ENCODE peak calls at places on chromosome 9, in nine cellular contexts. One of them, this sample, is unnamed.

GRCh38 chr9:131886839-131887238 is 147.0 kb upstream of the RAPGEF1 start:
- DNase-seq in PC-3: no peak
- DNase-seq in heart right ventricle: no peak
- DNase-seq in CD8-positive, alpha-beta memory T cell: no peak
- DNase-seq in CD4-positive, alpha-beta memory T cell: no peak
- DNase-seq in heart left ventricle: no peak
- DNase-seq in lower lobe of right lung: no peak
- DNase-seq in left ventricle myocardium inferior: no peak
- DNase-seq in cardiac muscle cell: no peak
- DNase-seq in this sample: no peak

GRCh38 chr9:116482740-116483139 is 204.4 kb upstream of the TRIM32 start:
- DNase-seq in PC-3: no peak
- DNase-seq in heart right ventricle: peak; percentile 29
- DNase-seq in lower lobe of right lung: no peak
- DNase-seq in CD4-positive, alpha-beta memory T cell: no peak
- DNase-seq in left ventricle myocardium inferior: no peak
- DNase-seq in heart left ventricle: no peak
- DNase-seq in CD8-positive, alpha-beta memory T cell: no peak
- DNase-seq in cardiac muscle cell: no peak
- DNase-seq in this sample: no peak

GRCh38 chr9:120383999-120384924 is 195.7 kb downstream of the CDK5RAP2 start:
- DNase-seq in PC-3: no peak
- DNase-seq in heart left ventricle: no peak
- DNase-seq in lower lobe of right lung: no peak
- DNase-seq in left ventricle myocardium inferior: no peak
- DNase-seq in CD4-positive, alpha-beta memory T cell: no peak
- DNase-seq in cardiac muscle cell: peak; percentile 69
- DNase-seq in CD8-positive, alpha-beta memory T cell: no peak
- DNase-seq in heart right ventricle: no peak
- DNase-seq in this sample: no peak

GRCh38 chr9:84703793-84704192 is 34.3 kb downstream of the NTRK2 start:
- DNase-seq in left ventricle myocardium inferior: no peak
- DNase-seq in heart right ventricle: no peak
- DNase-seq in cardiac muscle cell: no peak
- DNase-seq in CD4-positive, alpha-beta memory T cell: no peak
- DNase-seq in PC-3: no peak
- DNase-seq in lower lobe of right lung: no peak
- DNase-seq in CD8-positive, alpha-beta memory T cell: no peak
- DNase-seq in heart left ventricle: no peak
- DNase-seq in this sample: no peak

GRCh38 chr9:101912698-101913097 is 174.3 kb upstream of the GRIN3A start:
- DNase-seq in lower lobe of right lung: no peak
- DNase-seq in heart right ventricle: no peak
- DNase-seq in CD8-positive, alpha-beta memory T cell: no peak
- DNase-seq in left ventricle myocardium inferior: no peak
- DNase-seq in cardiac muscle cell: no peak
- DNase-seq in CD4-positive, alpha-beta memory T cell: no peak
- DNase-seq in heart left ventricle: no peak
- DNase-seq in PC-3: no peak
- DNase-seq in this sample: no peak

GRCh38 chr9:78054180-78054579 is 22.6 kb upstream of the GNAQ start:
- DNase-seq in heart right ventricle: no peak
- DNase-seq in heart left ventricle: no peak
- DNase-seq in left ventricle myocardium inferior: no peak
- DNase-seq in PC-3: no peak
- DNase-seq in CD4-positive, alpha-beta memory T cell: peak; percentile 49
- DNase-seq in cardiac muscle cell: no peak
- DNase-seq in lower lobe of right lung: no peak
- DNase-seq in CD8-positive, alpha-beta memory T cell: peak; percentile 28
- DNase-seq in this sample: no peak

GRCh38 chr9:134895849-134896833 is 15.5 kb downstream of the FCN2 start:
- DNase-seq in left ventricle myocardium inferior: peak; percentile 59
- DNase-seq in CD4-positive, alpha-beta memory T cell: no peak
- DNase-seq in cardiac muscle cell: peak; percentile 84
- DNase-seq in CD8-positive, alpha-beta memory T cell: no peak
- DNase-seq in PC-3: peak; percentile 61
- DNase-seq in heart right ventricle: peak; percentile 76
- DNase-seq in heart left ventricle: peak; percentile 82
- DNase-seq in lower lobe of right lung: peak; percentile 18
- DNase-seq in this sample: no peak

GRCh38 chr9:125549465-125550215 is 157.4 kb downstream of the MAPKAP1 start:
- DNase-seq in CD8-positive, alpha-beta memory T cell: no peak
- DNase-seq in PC-3: no peak
- DNase-seq in left ventricle myocardium inferior: no peak
- DNase-seq in CD4-positive, alpha-beta memory T cell: no peak
- DNase-seq in cardiac muscle cell: peak; percentile 30
- DNase-seq in lower lobe of right lung: no peak
- DNase-seq in heart right ventricle: peak; percentile 35
- DNase-seq in heart left ventricle: peak; percentile 57
- DNase-seq in this sample: no peak

GRCh38 chr9:78986446-78986845 is 585.3 kb upstream of the TLE4 start:
- DNase-seq in heart right ventricle: no peak
- DNase-seq in PC-3: peak; percentile 60
- DNase-seq in lower lobe of right lung: no peak
- DNase-seq in CD4-positive, alpha-beta memory T cell: no peak
- DNase-seq in left ventricle myocardium inferior: no peak
- DNase-seq in CD8-positive, alpha-beta memory T cell: no peak
- DNase-seq in cardiac muscle cell: no peak
- DNase-seq in heart left ventricle: no peak
- DNase-seq in this sample: no peak

GRCh38 chr9:117487555-117488175 is 72.8 kb upstream of the ASTN2 start:
- DNase-seq in CD4-positive, alpha-beta memory T cell: no peak
- DNase-seq in lower lobe of right lung: peak; percentile 73
- DNase-seq in heart left ventricle: peak; percentile 49
- DNase-seq in cardiac muscle cell: peak; percentile 70
- DNase-seq in PC-3: peak; percentile 40
- DNase-seq in CD8-positive, alpha-beta memory T cell: peak; percentile 8
- DNase-seq in left ventricle myocardium inferior: peak; percentile 43
- DNase-seq in heart right ventricle: peak; percentile 28
- DNase-seq in this sample: peak; percentile 80

GRCh38 chr9:80501635-80502034 is 929.9 kb downstream of the TLE4 start:
- DNase-seq in left ventricle myocardium inferior: no peak
- DNase-seq in CD4-positive, alpha-beta memory T cell: no peak
- DNase-seq in heart left ventricle: no peak
- DNase-seq in heart right ventricle: no peak
- DNase-seq in CD8-positive, alpha-beta memory T cell: no peak
- DNase-seq in lower lobe of right lung: no peak
- DNase-seq in cardiac muscle cell: peak; percentile 27
- DNase-seq in PC-3: no peak
- DNase-seq in this sample: no peak

GRCh38 chr9:75775966-75776691 is 114.3 kb upstream of the PCSK5 start:
- DNase-seq in heart right ventricle: no peak
- DNase-seq in CD8-positive, alpha-beta memory T cell: no peak
- DNase-seq in CD4-positive, alpha-beta memory T cell: no peak
- DNase-seq in cardiac muscle cell: no peak
- DNase-seq in PC-3: no peak
- DNase-seq in lower lobe of right lung: no peak
- DNase-seq in left ventricle myocardium inferior: no peak
- DNase-seq in heart left ventricle: no peak
- DNase-seq in this sample: no peak

GRCh38 chr9:97046228-97046627 is 7.3 kb upstream of the CTSV start:
- DNase-seq in heart left ventricle: no peak
- DNase-seq in PC-3: peak; percentile 97
- DNase-seq in cardiac muscle cell: peak; percentile 7
- DNase-seq in heart right ventricle: no peak
- DNase-seq in lower lobe of right lung: peak; percentile 73
- DNase-seq in left ventricle myocardium inferior: no peak
- DNase-seq in CD4-positive, alpha-beta memory T cell: no peak
- DNase-seq in CD8-positive, alpha-beta memory T cell: no peak
- DNase-seq in this sample: peak; percentile 89

DNA sequence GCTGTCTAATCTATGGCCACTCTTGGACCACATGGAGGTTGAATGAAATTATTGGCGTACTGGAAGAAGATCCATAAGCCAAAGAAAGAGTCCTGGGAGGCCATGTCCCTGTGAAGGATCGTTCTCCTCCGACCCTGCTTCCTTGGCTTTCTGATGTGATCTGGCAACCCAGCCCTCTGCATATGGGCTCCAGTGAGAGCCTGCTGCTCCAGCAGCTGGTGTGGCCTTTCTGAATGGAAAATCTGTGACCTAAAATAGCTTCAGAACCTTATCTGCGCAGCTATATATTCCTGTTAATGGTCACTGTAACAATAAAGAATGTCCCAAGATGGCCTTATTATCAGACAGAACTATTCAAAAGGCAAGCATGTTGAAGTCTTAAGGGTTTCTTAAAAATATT is 40.2 kb upstream of the PHF2 start:
- DNase-seq in cardiac muscle cell: no peak
- DNase-seq in lower lobe of right lung: no peak
- DNase-seq in CD8-positive, alpha-beta memory T cell: no peak
- DNase-seq in left ventricle myocardium inferior: no peak
- DNase-seq in heart right ventricle: no peak
- DNase-seq in heart left ventricle: no peak
- DNase-seq in PC-3: no peak
- DNase-seq in CD4-positive, alpha-beta memory T cell: no peak
- DNase-seq in this sample: no peak
- H3K36me3 ChIP-seq in cardiac muscle cell: peaks cover 20% of the 10 kb centered on the region
- H3K36me3 ChIP-seq in lower lobe of right lung: peaks cover 77% of the 10 kb centered on the region
- H3K36me3 ChIP-seq in CD8-positive, alpha-beta memory T cell: peaks cover 33% of the 10 kb centered on the region
- H3K36me3 ChIP-seq in left ventricle myocardium inferior: peaks cover 49% of the 10 kb centered on the region
- H3K36me3 ChIP-seq in heart right ventricle: no peaks in the 10 kb centered on the region
- H3K36me3 ChIP-seq in heart left ventricle: peaks cover 56% of the 10 kb centered on the region
- H3K36me3 ChIP-seq in PC-3: peaks cover 26% of the 10 kb centered on the region
- H3K36me3 ChIP-seq in CD4-positive, alpha-beta memory T cell: peaks cover 34% of the 10 kb centered on the region
- H3K36me3 ChIP-seq in this sample: no peaks in the 10 kb centered on the region

GRCh38 chr9:127724012-127724411 is 8.1 kb downstream of the TTC16 start:
- DNase-seq in heart left ventricle: no peak
- DNase-seq in cardiac muscle cell: no peak
- DNase-seq in lower lobe of right lung: no peak
- DNase-seq in CD8-positive, alpha-beta memory T cell: no peak
- DNase-seq in heart right ventricle: no peak
- DNase-seq in CD4-positive, alpha-beta memory T cell: no peak
- DNase-seq in PC-3: no peak
- DNase-seq in left ventricle myocardium inferior: no peak
- DNase-seq in this sample: no peak

GRCh38 chr9:127721391-127721821 is 5.5 kb downstream of the TTC16 start:
- DNase-seq in heart left ventricle: no peak
- DNase-seq in left ventricle myocardium inferior: no peak
- DNase-seq in heart right ventricle: no peak
- DNase-seq in CD4-positive, alpha-beta memory T cell: no peak
- DNase-seq in PC-3: peak; percentile 86
- DNase-seq in lower lobe of right lung: no peak
- DNase-seq in CD8-positive, alpha-beta memory T cell: no peak
- DNase-seq in cardiac muscle cell: no peak
- DNase-seq in this sample: no peak

GRCh38 chr9:127722055-127722454 is 6.2 kb downstream of the TTC16 start:
- DNase-seq in CD8-positive, alpha-beta memory T cell: no peak
- DNase-seq in left ventricle myocardium inferior: no peak
- DNase-seq in heart left ventricle: no peak
- DNase-seq in cardiac muscle cell: no peak
- DNase-seq in lower lobe of right lung: no peak
- DNase-seq in CD4-positive, alpha-beta memory T cell: no peak
- DNase-seq in PC-3: no peak
- DNase-seq in heart right ventricle: no peak
- DNase-seq in this sample: no peak

GRCh38 chr9:127723450-127723849 is 7.6 kb downstream of the TTC16 start:
- DNase-seq in cardiac muscle cell: peak; percentile 74
- DNase-seq in lower lobe of right lung: no peak
- DNase-seq in PC-3: peak; percentile 74
- DNase-seq in CD4-positive, alpha-beta memory T cell: no peak
- DNase-seq in heart left ventricle: no peak
- DNase-seq in left ventricle myocardium inferior: no peak
- DNase-seq in heart right ventricle: no peak
- DNase-seq in CD8-positive, alpha-beta memory T cell: no peak
- DNase-seq in this sample: no peak

GRCh38 chr9:127723013-127723412 is 7.1 kb downstream of the TTC16 start:
- DNase-seq in heart right ventricle: no peak
- DNase-seq in cardiac muscle cell: no peak
- DNase-seq in heart left ventricle: no peak
- DNase-seq in PC-3: no peak
- DNase-seq in CD4-positive, alpha-beta memory T cell: no peak
- DNase-seq in CD8-positive, alpha-beta memory T cell: no peak
- DNase-seq in lower lobe of right lung: no peak
- DNase-seq in left ventricle myocardium inferior: no peak
- DNase-seq in this sample: no peak
- H3K4me1 ChIP-seq in heart right ventricle: peaks cover 8% of the 10 kb centered on the region
- H3K4me1 ChIP-seq in cardiac muscle cell: peaks cover 5% of the 10 kb centered on the region
- H3K4me1 ChIP-seq in heart left ventricle: peaks cover 7% of the 10 kb centered on the region
- H3K4me1 ChIP-seq in PC-3: peaks cover 26% of the 10 kb centered on the region
- H3K4me1 ChIP-seq in CD4-positive, alpha-beta memory T cell: peaks cover 22% of the 10 kb centered on the region
- H3K4me1 ChIP-seq in CD8-positive, alpha-beta memory T cell: peaks cover 30% of the 10 kb centered on the region
- H3K4me1 ChIP-seq in lower lobe of right lung: peaks cover 18% of the 10 kb centered on the region
- H3K4me1 ChIP-seq in left ventricle myocardium inferior: peaks cover 15% of the 10 kb centered on the region
- H3K4me1 ChIP-seq in this sample: no peaks in the 10 kb centered on the region

GRCh38 chr9:12141422-12141821 is 551.8 kb upstream of the TYRP1 start:
- DNase-seq in PC-3: no peak
- DNase-seq in cardiac muscle cell: no peak
- DNase-seq in heart left ventricle: no peak
- DNase-seq in left ventricle myocardium inferior: no peak
- DNase-seq in heart right ventricle: no peak
- DNase-seq in CD8-positive, alpha-beta memory T cell: no peak
- DNase-seq in CD4-positive, alpha-beta memory T cell: no peak
- DNase-seq in lower lobe of right lung: no peak
- DNase-seq in this sample: no peak
- H3K9me3 ChIP-seq in PC-3: no peaks in the 10 kb centered on the region
- H3K9me3 ChIP-seq in cardiac muscle cell: no peaks in the 10 kb centered on the region
- H3K9me3 ChIP-seq in heart left ventricle: peaks cover 20% of the 10 kb centered on the region
- H3K9me3 ChIP-seq in left ventricle myocardium inferior: peaks cover 31% of the 10 kb centered on the region
- H3K9me3 ChIP-seq in heart right ventricle: peaks cover 4% of the 10 kb centered on the region
- H3K9me3 ChIP-seq in CD8-positive, alpha-beta memory T cell: no peaks in the 10 kb centered on the region
- H3K9me3 ChIP-seq in CD4-positive, alpha-beta memory T cell: no peaks in the 10 kb centered on the region
- H3K9me3 ChIP-seq in lower lobe of right lung: no peaks in the 10 kb centered on the region
- H3K9me3 ChIP-seq in this sample: no peaks in the 10 kb centered on the region

DNA sequence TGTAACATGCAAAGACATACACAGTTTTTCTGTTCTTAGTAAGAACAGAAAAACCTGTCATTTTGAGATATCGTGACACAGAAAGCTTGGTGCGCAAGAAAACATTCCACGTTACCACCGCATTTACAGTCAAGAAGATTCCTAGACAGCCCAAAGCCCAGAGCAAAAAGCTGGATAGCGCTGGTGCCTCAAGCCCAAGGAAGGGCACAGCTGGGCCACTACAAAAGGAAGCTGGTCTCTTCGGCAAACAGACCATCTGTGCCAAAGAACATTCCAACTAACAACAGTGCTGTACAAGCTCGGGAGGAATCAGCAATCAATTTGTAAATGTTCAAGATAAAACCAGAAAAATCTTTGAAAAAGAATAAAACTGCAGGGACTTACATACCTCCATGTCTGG is 31.0 kb downstream of the PSMB7 start:
- DNase-seq in heart left ventricle: no peak
- DNase-seq in CD8-positive, alpha-beta memory T cell: no peak
- DNase-seq in CD4-positive, alpha-beta memory T cell: no peak
- DNase-seq in left ventricle myocardium inferior: no peak
- DNase-seq in lower lobe of right lung: no peak
- DNase-seq in PC-3: no peak
- DNase-seq in cardiac muscle cell: no peak
- DNase-seq in heart right ventricle: no peak
- DNase-seq in this sample: no peak
- H3K36me3 ChIP-seq in heart left ventricle: peaks cover 26% of the 10 kb centered on the region
- H3K36me3 ChIP-seq in CD8-positive, alpha-beta memory T cell: peaks cover 24% of the 10 kb centered on the region
- H3K36me3 ChIP-seq in CD4-positive, alpha-beta memory T cell: peaks cover 24% of the 10 kb centered on the region
- H3K36me3 ChIP-seq in left ventricle myocardium inferior: peaks cover 17% of the 10 kb centered on the region
- H3K36me3 ChIP-seq in lower lobe of right lung: peaks cover 47% of the 10 kb centered on the region
- H3K36me3 ChIP-seq in PC-3: peaks cover 43% of the 10 kb centered on the region
- H3K36me3 ChIP-seq in cardiac muscle cell: no peaks in the 10 kb centered on the region
- H3K36me3 ChIP-seq in heart right ventricle: no peaks in the 10 kb centered on the region
- H3K36me3 ChIP-seq in this sample: no peaks in the 10 kb centered on the region

This sample was measured in Caco-2.